ENCODE peak calls at places on chromosomes 6 and 20, in nine cellular contexts. E is endothelial cell, T is right lobe of liver, R is HFF-Myc, O is tibial nerve, H is AG04449, B is GM12878, V is neural progenitor cell, I is vagina. K is an unnamed sample.

GRCh38 chr6:56334937-56335336 is 87.6 kb upstream of the COL21A1 start:
- DNase-seq in R (no peak), T (no peak), B (no peak), O (no peak), I (no peak), H (no peak), E (no peak), V (no peak), K (no peak)

GRCh38 chr6:160247457-160247883 is 11.2 kb downstream of the SLC22A2 start:
- DNase-seq in O (no peak), V (no peak), E (no peak), B (no peak), H (no peak), I (no peak), T (no peak), R (no peak), K (no peak)

GRCh38 chr20:11302436-11302835 is 615.3 kb upstream of the BTBD3 start:
- DNase-seq in R (no peak), O (no peak), B (no peak), I (no peak), E (no peak), T (no peak), V (no peak), H (no peak), K (peak; percentile 14)

GRCh38 chr20:5557123-5557522 is 193.1 kb upstream of the SHLD1 start:
- DNase-seq in E (peak; percentile 53), H (no peak), I (no peak), R (no peak), B (peak; percentile 15), V (peak; percentile 61), T (no peak), O (peak; percentile 21), K (no peak)

GRCh38 chr6:20404641-20405032 is 3.0 kb downstream of the E2F3 start:
- DNase-seq in B (peak; percentile 56), T (no peak), E (peak; percentile 70), O (no peak), I (no peak), V (peak; percentile 74), R (peak; percentile 77), H (no peak), K (no peak)

GRCh38 chr20:9660236-9660868 is 146.0 kb downstream of the LAMP5 start:
- DNase-seq in E (peak; percentile 48), B (no peak), T (no peak), R (peak; percentile 2), V (peak; percentile 73), I (no peak), H (no peak), O (no peak), K (no peak)

GRCh38 chr6:5981274-5982026 is 25.3 kb downstream of the NRN1 start:
- DNase-seq in V (no peak), I (no peak), R (no peak), B (no peak), O (no peak), H (peak; percentile 67), T (no peak), E (no peak), K (no peak)

GRCh38 chr20:57661201-57662027 is 41.2 kb upstream of the ZBP1 start:
- DNase-seq in H (no peak), E (no peak), V (no peak), O (peak; percentile 10), R (no peak), B (no peak), I (no peak), T (peak; percentile 39), K (no peak)

GRCh38 chr20:41340327-41341055 is at the start of gene LPIN3:
- DNase-seq in R (peak; percentile 78), V (peak; percentile 97), I (no peak), H (no peak), O (peak; percentile 90), B (no peak), T (peak; percentile 94), E (peak; percentile 90), K (peak; percentile 74)

GRCh38 chr6:105740946-105741605 is 338.2 kb upstream of the PREP start:
- DNase-seq in T (no peak), O (no peak), B (no peak), R (no peak), E (no peak), I (no peak), V (no peak), H (no peak), K (peak; percentile 32)

GRCh38 chr20:9280654-9281053 is 211.8 kb downstream of the PLCB4 start:
- DNase-seq in R (peak; percentile 61), H (no peak), I (no peak), O (no peak), T (no peak), E (no peak), V (no peak), B (no peak), K (peak; percentile 49)

GRCh38 chr20:840858-841567 is 7.5 kb downstream of the FAM110A start:
- DNase-seq in H (no peak), B (no peak), I (no peak), O (no peak), E (no peak), T (peak; percentile 80), V (peak; percentile 30), R (no peak), K (no peak)

GRCh38 chr20:57738484-57738883 is 28.7 kb upstream of the PMEPA1 start:
- DNase-seq in H (no peak), T (no peak), E (no peak), I (no peak), B (no peak), O (no peak), V (no peak), R (no peak), K (no peak)

GRCh38 chr6:18155864-18156396 is 708 bp downstream of the KDM1B start:
- DNase-seq in V (peak; percentile 78), B (peak; percentile 55), E (peak; percentile 35), T (peak; percentile 90), O (no peak), R (no peak), H (no peak), I (no peak), K (no peak)
- TF ChIP-seq CTCF in V (peak; percentile 41), B (no peak), E (no peak), T (peak; percentile 38), O (no peak), R (no peak), H (peak; percentile 16), I (no peak), K (peak; percentile 23)

GRCh38 chr6:66662196-66662595 is 955.2 kb upstream of the EYS start:
- DNase-seq in O (no peak), V (peak; percentile 17), B (no peak), T (no peak), E (no peak), R (no peak), I (no peak), H (no peak), K (no peak)
- TF ChIP-seq CTCF in O (peak; percentile 35), V (peak; percentile 64), B (no peak), T (peak; percentile 36), E (peak; percentile 35), R (no peak), I (no peak), H (no peak), K (no peak)

GRCh38 chr6:89792881-89793280 is 26.7 kb downstream of the MDN1 start:
- DNase-seq in R (no peak), V (peak; percentile 37), E (peak; percentile 43), O (no peak), T (peak; percentile 54), H (no peak), B (no peak), I (no peak), K (no peak)
- TF ChIP-seq CTCF in R (peak; percentile 38), V (peak; percentile 58), E (peak; percentile 37), O (no peak), T (peak; percentile 70), H (peak; percentile 45), B (peak; percentile 56), I (no peak), K (peak; percentile 35)

DNA sequence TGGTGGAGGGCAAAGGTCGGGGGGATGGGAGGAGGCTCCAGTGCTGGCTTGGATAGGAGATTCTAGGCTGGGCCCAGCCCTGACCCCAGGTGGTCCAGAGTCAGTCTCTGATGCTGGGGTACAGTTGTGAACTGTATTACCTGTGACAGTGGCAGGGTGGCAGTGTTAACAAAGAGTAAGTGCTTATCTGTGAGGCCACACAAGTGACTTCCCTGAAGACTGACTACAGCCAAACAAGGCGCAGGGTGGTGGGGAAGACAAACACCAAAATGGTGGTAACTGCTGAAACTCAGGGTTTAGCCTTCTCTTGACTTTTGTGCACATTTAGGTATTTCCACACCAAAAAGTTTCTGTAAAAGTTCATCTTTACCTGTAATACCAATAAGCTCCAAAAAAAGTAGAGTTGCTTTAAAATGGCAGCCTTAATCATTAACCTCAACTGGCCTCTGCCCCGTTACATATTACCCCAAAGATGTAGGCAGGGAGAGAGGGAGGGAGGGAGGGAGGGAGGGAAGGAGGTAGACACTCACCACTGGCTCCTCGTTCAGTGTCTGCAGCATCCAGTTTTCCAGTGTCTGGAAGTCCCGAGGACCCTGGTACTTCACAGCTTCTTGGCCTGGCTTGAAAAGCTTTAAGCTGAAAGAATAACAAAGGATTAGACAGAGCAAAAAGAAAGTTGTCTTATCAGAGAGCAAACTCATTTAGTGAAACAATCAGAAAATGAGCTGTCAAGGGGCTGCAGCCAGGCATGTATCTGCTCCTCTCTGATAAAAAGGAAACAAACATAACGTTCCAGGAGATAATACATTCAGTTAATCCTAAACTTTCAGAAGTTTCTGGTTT is 11.3 kb downstream of the TXNDC5 start:
- DNase-seq in T (no peak), E (no peak), O (no peak), V (peak; percentile 60), R (no peak), H (no peak), I (no peak), B (no peak), K (no peak)
- TF ChIP-seq CTCF in T (peak; percentile 48), E (no peak), O (no peak), V (peak; percentile 37), R (no peak), H (no peak), I (no peak), B (peak; percentile 31), K (no peak)

GRCh38 chr6:131948692-131949614 is 2.2 kb downstream of the CCN2 start:
- DNase-seq in V (no peak), H (peak; percentile 87), B (no peak), I (no peak), T (no peak), O (no peak), R (no peak), E (no peak), K (no peak)

GRCh38 chr6:131949615-131949908 is 1.6 kb downstream of the CCN2 start:
- DNase-seq in O (no peak), T (no peak), E (no peak), B (no peak), H (no peak), I (no peak), R (no peak), V (no peak), K (peak; percentile 83)

GRCh38 chr6:131950767-131951575 is at the start of gene CCN2:
- DNase-seq in B (no peak), T (peak; percentile 83), V (peak; percentile 98), R (peak; percentile 96), H (peak; percentile 99), O (peak; percentile 76), E (peak; percentile 94), I (no peak), K (peak; percentile 99)

GRCh38 chr6:131951576-131952230 is 531 bp upstream of the CCN2 start:
- DNase-seq in R (no peak), T (no peak), V (peak; percentile 26), B (no peak), O (no peak), H (no peak), I (no peak), E (no peak), K (no peak)

GRCh38 chr6:131949909-131950766 is 1.0 kb downstream of the CCN2 start:
- DNase-seq in O (peak; percentile 52), B (no peak), T (peak; percentile 95), I (no peak), V (peak; percentile 91), E (peak; percentile 83), H (peak; percentile 79), R (peak; percentile 81), K (peak; percentile 83)
- TF ChIP-seq CTCF in O (peak; percentile 60), B (no peak), T (peak; percentile 49), I (peak; percentile 44), V (peak; percentile 66), E (no peak), H (peak; percentile 51), R (peak; percentile 56), K (peak; percentile 48)